ENCODE peak calls at places on chromosomes 12 and 14, in four cellular contexts. One of them, this sample, is unnamed.

GRCh38 chr14:61033024-61033423 is 52.0 kb downstream of the SLC38A6 start:
- DNase-seq in ovary: no peak
- DNase-seq in fibroblast of villous mesenchyme: no peak
- DNase-seq in hippocampal formation: no peak
- DNase-seq in this sample: no peak

GRCh38 chr14:80055912-80056801 is 155.1 kb downstream of the DIO2 start:
- DNase-seq in ovary: peak; percentile 31
- DNase-seq in fibroblast of villous mesenchyme: peak; percentile 66
- DNase-seq in hippocampal formation: peak; percentile 46
- DNase-seq in this sample: peak; percentile 18

GRCh38 chr12:93536766-93537515 is 35.5 kb upstream of the SOCS2 start:
- DNase-seq in ovary: no peak
- DNase-seq in fibroblast of villous mesenchyme: no peak
- DNase-seq in hippocampal formation: no peak
- DNase-seq in this sample: no peak

GRCh38 chr12:30847259-30847658 is 79.3 kb upstream of the TSPAN11 start:
- DNase-seq in ovary: no peak
- DNase-seq in fibroblast of villous mesenchyme: peak; percentile 79
- DNase-seq in hippocampal formation: no peak
- DNase-seq in this sample: peak; percentile 64

GRCh38 chr14:77177623-77178185 is 3.9 kb upstream of the TMEM63C start:
- DNase-seq in fibroblast of villous mesenchyme: no peak
- DNase-seq in ovary: no peak
- DNase-seq in hippocampal formation: no peak
- DNase-seq in this sample: no peak

GRCh38 chr14:35205737-35206136 is 83.4 kb downstream of the PRORP start:
- DNase-seq in fibroblast of villous mesenchyme: no peak
- DNase-seq in hippocampal formation: no peak
- DNase-seq in ovary: no peak
- DNase-seq in this sample: no peak

GRCh38 chr12:72511906-72512305 is 239.7 kb downstream of the TRHDE start:
- DNase-seq in ovary: no peak
- DNase-seq in fibroblast of villous mesenchyme: peak; percentile 58
- DNase-seq in hippocampal formation: no peak
- DNase-seq in this sample: no peak

GRCh38 chr14:75647650-75648049 is 13.0 kb downstream of the ERG28 start:
- DNase-seq in fibroblast of villous mesenchyme: peak; percentile 37
- DNase-seq in ovary: peak; percentile 53
- DNase-seq in hippocampal formation: no peak
- DNase-seq in this sample: no peak

GRCh38 chr12:32083489-32083888 is 23.2 kb upstream of the BICD1 start:
- DNase-seq in fibroblast of villous mesenchyme: peak; percentile 72
- DNase-seq in hippocampal formation: no peak
- DNase-seq in ovary: no peak
- DNase-seq in this sample: no peak

This sample was measured in Panc1.